ENCODE peak calls at places on chromosomes 1 and 21, in eight cellular contexts. A is lower lobe of right lung, C is heart right ventricle, X is AG04450, N is GM12865, R is kidney, J is hepatocyte, Y is RWPE2. B is an unnamed sample.

GRCh38 chr1:166032901-166033371 is 133.9 kb downstream of the FAM78B start:
- DNase-seq in C (no peak), Y (no peak), J (no peak), A (no peak), R (no peak), X (no peak), N (no peak), B (no peak)

GRCh38 chr1:98761238-98761637 is 99.7 kb downstream of the SNX7 start:
- DNase-seq in R (no peak), C (no peak), Y (no peak), J (peak; percentile 8), A (no peak), N (peak; percentile 5), X (no peak), B (no peak)

GRCh38 chr21:21605502-21605901 is 607.3 kb downstream of the NCAM2 start:
- DNase-seq in J (no peak), R (no peak), N (no peak), Y (no peak), C (no peak), X (no peak), A (no peak), B (no peak)

GRCh38 chr1:77639056-77639455 is 43.4 kb downstream of the ZZZ3 start:
- DNase-seq in A (no peak), N (no peak), X (no peak), J (no peak), R (no peak), C (no peak), Y (no peak), B (peak; percentile 53)

GRCh38 chr1:183267646-183268431 is 81.8 kb downstream of the LAMC2 start:
- DNase-seq in Y (peak; percentile 75), X (peak; percentile 84), C (no peak), N (no peak), A (no peak), R (no peak), J (peak; percentile 32), B (peak; percentile 99)

GRCh38 chr1:107358611-107359342 is 217.9 kb downstream of the NTNG1 start:
- DNase-seq in X (no peak), C (no peak), J (no peak), N (no peak), Y (no peak), A (no peak), R (no peak), B (no peak)

GRCh38 chr1:36366091-36366661 is 19.5 kb downstream of the STK40 start:
- DNase-seq in Y (no peak), R (no peak), N (no peak), J (peak; percentile 38), X (no peak), A (peak; percentile 75), C (peak; percentile 72), B (peak; percentile 67)

GRCh38 chr1:159925713-159926066 is 383 bp upstream of the TAGLN2 start:
- DNase-seq in R (peak; percentile 78), C (no peak), N (no peak), X (no peak), J (no peak), Y (no peak), A (peak; percentile 63), B (no peak)

GRCh38 chr1:94296018-94296417 is 58.6 kb upstream of the ARHGAP29 start:
- DNase-seq in X (no peak), Y (no peak), R (no peak), J (no peak), N (no peak), A (no peak), C (peak; percentile 31), B (peak; percentile 69)

GRCh38 chr1:15799004-15799867 is 8.2 kb downstream of the UQCRHL start:
- DNase-seq in R (peak; percentile 95), C (peak; percentile 14), X (peak; percentile 90), A (peak; percentile 77), Y (peak; percentile 99), N (peak; percentile 41), J (peak; percentile 87), B (peak; percentile 98)

GRCh38 chr1:24989082-24989481 is 59.0 kb upstream of the RUNX3 start:
- DNase-seq in A (no peak), Y (no peak), R (no peak), N (no peak), J (no peak), C (no peak), X (no peak), B (no peak)

GRCh38 chr21:21002137-21002536 is 3.9 kb downstream of the NCAM2 start:
- DNase-seq in C (no peak), Y (no peak), R (no peak), N (no peak), A (no peak), X (no peak), J (no peak), B (no peak)

GRCh38 chr1:236064674-236065508 is at the start of gene NID1:
- DNase-seq in R (peak; percentile 95), A (peak; percentile 74), X (no peak), Y (no peak), N (peak; percentile 25), J (peak; percentile 87), C (peak; percentile 89), B (peak; percentile 89)

GRCh38 chr1:116769561-116769977 is 15.3 kb downstream of the CD2 start:
- DNase-seq in A (no peak), C (no peak), J (no peak), N (peak; percentile 90), R (no peak), Y (no peak), X (no peak), B (peak; percentile 64)

GRCh38 chr1:9653783-9654517 is 2.4 kb downstream of the PIK3CD start:
- DNase-seq in J (no peak), Y (no peak), X (no peak), R (no peak), C (no peak), A (no peak), N (peak; percentile 57), B (no peak)

GRCh38 chr21:17679002-17679600 is 66.4 kb upstream of the BTG3 start:
- DNase-seq in C (no peak), A (no peak), X (peak; percentile 37), J (peak; percentile 70), R (no peak), Y (no peak), N (peak; percentile 78), B (peak; percentile 30)

GRCh38 chr1:65233757-65234156 is 75.6 kb upstream of the DNAJC6 start:
- DNase-seq in R (no peak), Y (no peak), X (no peak), A (no peak), N (no peak), J (no peak), C (no peak), B (no peak)

GRCh38 chr1:65238010-65238409 is 71.3 kb upstream of the DNAJC6 start:
- DNase-seq in Y (no peak), N (no peak), R (no peak), J (no peak), A (no peak), C (no peak), X (no peak), B (no peak)

GRCh38 chr1:65231718-65232330 is 77.5 kb upstream of the DNAJC6 start:
- DNase-seq in A (no peak), C (no peak), R (no peak), J (no peak), Y (no peak), N (no peak), X (no peak), B (no peak)

GRCh38 chr1:65232402-65233122 is 76.8 kb upstream of the DNAJC6 start:
- DNase-seq in A (no peak), C (no peak), R (no peak), Y (no peak), J (no peak), N (no peak), X (no peak), B (no peak)

GRCh38 chr1:65235867-65236805 is 73.2 kb upstream of the DNAJC6 start:
- DNase-seq in Y (no peak), J (peak; percentile 27), C (no peak), N (peak; percentile 53), X (no peak), A (no peak), R (no peak), B (peak; percentile 63)
- TF ChIP-seq CTCF in Y (peak; percentile 36), J (peak; percentile 47), C (peak; percentile 37), N (peak; percentile 38), X (peak; percentile 42), A (peak; percentile 56), R (peak; percentile 49), B (peak; percentile 40)

GRCh38 chr1:52913014-52913413 is 8.5 kb downstream of the ECHDC2 start:
- DNase-seq in A (no peak), J (no peak), C (no peak), X (no peak), Y (no peak), N (no peak), R (no peak), B (no peak)
- H3K4me3 ChIP-seq in A (no peak overlapping the region), J (no peak overlapping the region), C (no peak overlapping the region), X (no peak overlapping the region), Y (no peak overlapping the region), N (no peak overlapping the region), R (no peak overlapping the region), B (no peak overlapping the region)

GRCh38 chr1:22132517-22133235 is 10.2 kb downstream of the WNT4 start:
- DNase-seq in A (no peak), Y (peak; percentile 89), X (no peak), C (no peak), J (no peak), R (no peak), N (no peak), B (peak; percentile 69)

GRCh38 chr1:22133928-22134324 is 9.0 kb downstream of the WNT4 start:
- DNase-seq in R (no peak), A (no peak), N (no peak), C (no peak), Y (no peak), X (no peak), J (no peak), B (no peak)

GRCh38 chr1:22131062-22131461 is 11.8 kb downstream of the WNT4 start:
- DNase-seq in J (no peak), X (no peak), Y (no peak), N (no peak), R (no peak), C (no peak), A (no peak), B (no peak)

GRCh38 chr1:22133247-22133927 is 9.5 kb downstream of the WNT4 start:
- DNase-seq in X (no peak), A (no peak), R (no peak), N (no peak), J (no peak), Y (no peak), C (no peak), B (no peak)

DNA sequence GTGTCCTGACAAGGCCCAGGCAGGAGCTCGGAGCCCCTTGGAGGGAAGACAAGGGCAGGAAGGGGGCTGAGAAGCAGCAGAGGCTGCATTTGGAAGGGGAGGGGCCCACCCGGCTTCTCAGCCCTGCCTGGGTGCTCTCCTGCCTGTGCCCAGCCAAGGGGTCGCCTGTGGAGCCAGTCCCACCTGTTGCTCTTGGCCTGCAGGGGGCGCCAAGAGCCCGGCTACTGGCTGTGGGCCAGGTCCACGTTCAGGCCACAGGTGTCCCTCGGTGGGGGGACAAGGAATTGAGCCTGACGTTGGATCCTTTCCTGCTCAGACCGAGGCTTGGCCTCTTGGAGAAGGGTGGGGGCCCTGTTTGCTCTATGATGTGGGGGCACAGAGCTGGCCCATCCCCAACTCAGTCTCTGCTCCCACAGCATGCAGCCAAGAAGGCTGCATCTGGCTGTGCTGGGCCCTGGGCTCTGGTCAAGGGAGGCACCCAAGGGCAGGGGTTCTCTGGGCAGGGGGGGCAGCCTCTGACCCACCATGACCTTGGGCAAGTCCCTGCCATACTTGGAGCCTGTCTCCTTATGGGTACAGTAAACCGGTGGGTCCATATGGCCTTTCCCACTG is 10.9 kb downstream of the WNT4 start:
- DNase-seq in X (no peak), C (no peak), N (peak; percentile 65), A (peak; percentile 68), R (no peak), Y (no peak), J (peak; percentile 81), B (no peak)
- TF ChIP-seq CTCF in X (peak; percentile 61), C (peak; percentile 18), N (peak; percentile 95), A (peak; percentile 84), R (peak; percentile 62), Y (peak; percentile 91), J (peak; percentile 91), B (peak; percentile 65)

GRCh38 chr1:207032528-207033017 is at the start of gene C1orf116:
- DNase-seq in X (no peak), R (peak; percentile 79), A (peak; percentile 79), N (no peak), J (peak; percentile 88), C (no peak), Y (peak; percentile 89), B (peak; percentile 31)
- H3K4me3 ChIP-seq in X (no peak within 1 kb of the TSS), R (peak within 1 kb of the TSS; percentile 57), A (peak within 1 kb of the TSS; percentile 53), N (no peak within 1 kb of the TSS), J (peak within 1 kb of the TSS; percentile 25), C (no peak within 1 kb of the TSS), Y (peak within 1 kb of the TSS; percentile 55), B (no peak within 1 kb of the TSS)